ENCODE peak calls at places on chromosomes 1 and 21, in five cellular contexts. I is H9, V is neuronal stem cell, Z is H1, H is IMR-90. O is an unnamed sample.

GRCh38 chr1:119742677-119743076 is 26.0 kb downstream of the HMGCS2 start:
- DNase-seq in I (no peak), V (no peak), Z (no peak), H (no peak), O (no peak)

GRCh38 chr1:6622396-6623152 is 2.1 kb upstream of the THAP3 start:
- DNase-seq in I (no peak), V (no peak), Z (no peak), H (no peak), O (no peak)

GRCh38 chr1:30200161-30200560 is 523.2 kb downstream of the MATN1 start:
- DNase-seq in I (no peak), V (no peak), Z (no peak), H (no peak), O (no peak)

GRCh38 chr21:29657228-29657989 is 282.4 kb downstream of the GRIK1 start:
- DNase-seq in I (no peak), V (no peak), Z (no peak), H (no peak), O (no peak)

GRCh38 chr1:225242611-225243010 is 185.2 kb downstream of the LBR start:
- DNase-seq in I (no peak), V (no peak), Z (no peak), H (no peak), O (no peak)

GRCh38 chr21:36874665-36875064 is 91.8 kb downstream of the HLCS start:
- DNase-seq in I (no peak), V (no peak), Z (no peak), H (no peak), O (no peak)

GRCh38 chr1:228016653-228017355 is 10.0 kb downstream of the WNT3A start:
- DNase-seq in I (no peak), V (no peak), Z (no peak), H (no peak), O (no peak)

GRCh38 chr1:151892190-151892589 is 17.1 kb downstream of the THEM4 start:
- DNase-seq in I (no peak), V (no peak), Z (no peak), H (peak; percentile 34), O (peak; percentile 12)

GRCh38 chr1:58032621-58033073 is 513.9 kb downstream of the OMA1 start:
- DNase-seq in I (no peak), V (no peak), Z (no peak), H (no peak), O (no peak)

GRCh38 chr1:114979278-114979891 is 50.2 kb upstream of the TSHB start:
- DNase-seq in I (peak; percentile 50), V (peak; percentile 54), Z (peak; percentile 81), H (peak; percentile 52), O (peak; percentile 51)

GRCh38 chr1:179105393-179105792 is 23.5 kb downstream of the TOR3A start:
- DNase-seq in I (peak; percentile 81), V (no peak), Z (peak; percentile 50), H (no peak), O (peak; percentile 38)

GRCh38 chr1:33247537-33247936 is 8.8 kb upstream of the ZNF362 start:
- DNase-seq in I (no peak), V (no peak), Z (no peak), H (no peak), O (no peak)

GRCh38 chr1:181318858-181319235 is 164.5 kb upstream of the CACNA1E start:
- DNase-seq in I (peak; percentile 32), V (no peak), Z (no peak), H (peak; percentile 4), O (no peak)

GRCh38 chr1:240804475-240804874 is 192.5 kb upstream of the GREM2 start:
- DNase-seq in I (no peak), V (no peak), Z (no peak), H (peak; percentile 48), O (no peak)

GRCh38 chr1:156146749-156147405 is 6.5 kb upstream of the SEMA4A start:
- DNase-seq in I (no peak), V (no peak), Z (no peak), H (no peak), O (peak; percentile 68)

GRCh38 chr1:232732344-232732910 is 72.8 kb upstream of the MAP10 start:
- DNase-seq in I (no peak), V (no peak), Z (no peak), H (no peak), O (no peak)

GRCh38 chr1:232737917-232738316 is 67.3 kb upstream of the MAP10 start:
- DNase-seq in I (no peak), V (no peak), Z (no peak), H (no peak), O (no peak)
- H3K4me1 ChIP-seq in I (no peaks in the 10 kb centered on the region), V (no peaks in the 10 kb centered on the region), Z (no peaks in the 10 kb centered on the region), H (no peaks in the 10 kb centered on the region), O (no peaks in the 10 kb centered on the region)

DNA sequence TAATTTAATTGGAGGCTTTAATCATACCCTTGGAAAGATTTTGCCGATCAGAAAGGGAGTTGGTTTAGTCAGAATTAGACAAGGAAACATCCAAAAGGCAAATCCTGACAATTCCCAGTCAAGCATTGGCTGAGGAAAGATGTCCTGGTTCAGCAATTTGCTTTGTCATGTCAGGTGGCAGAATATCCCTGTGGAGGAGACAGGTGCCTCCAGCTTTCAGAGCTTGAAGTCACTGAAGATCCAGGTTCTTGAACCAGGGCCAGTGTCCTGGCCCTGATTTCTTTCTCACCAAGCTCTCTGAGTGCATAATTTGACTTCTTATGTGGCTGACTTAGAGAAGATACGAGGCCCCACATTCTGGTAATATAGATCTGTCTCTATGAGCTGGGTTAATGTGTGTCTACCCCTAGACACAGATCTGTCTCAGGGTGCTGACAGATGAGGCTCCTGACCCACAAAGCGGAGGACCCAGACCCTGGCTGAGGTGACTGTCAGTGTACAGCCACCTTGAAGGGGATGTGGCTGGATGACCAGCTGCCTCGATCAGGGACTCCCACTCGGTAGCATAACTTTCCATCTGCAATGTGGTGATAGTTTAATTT is 118.9 kb downstream of the HHAT start:
- DNase-seq in I (no peak), V (no peak), Z (no peak), H (no peak), O (no peak)
- H4K8ac ChIP-seq in I (no peak overlapping the region), V (no peak overlapping the region), Z (no peak overlapping the region), H (no peak overlapping the region), O (no peak overlapping the region)

GRCh38 chr1:194081444-194081843 is 895.0 kb upstream of the B3GALT2 start:
- DNase-seq in I (no peak), V (no peak), Z (no peak), H (no peak), O (no peak)
- H3K4me1 ChIP-seq in I (no peaks in the 10 kb centered on the region), V (no peaks in the 10 kb centered on the region), Z (no peaks in the 10 kb centered on the region), H (no peaks in the 10 kb centered on the region), O (no peaks in the 10 kb centered on the region)

GRCh38 chr1:23403735-23404486 is 20.6 kb downstream of the TCEA3 start:
- DNase-seq in I (peak; percentile 91), V (peak; percentile 81), Z (peak; percentile 98), H (peak; percentile 89), O (peak; percentile 92)
- H4K8ac ChIP-seq in I (no peak overlapping the region), V (no peak overlapping the region), Z (no peak overlapping the region), H (peak overlapping the region; percentile 81), O (peak overlapping the region; percentile 45)

GRCh38 chr1:183034682-183035081 is 11.5 kb downstream of the LAMC1 start:
- DNase-seq in I (no peak), V (no peak), Z (no peak), H (no peak), O (no peak)
- H3K4me1 ChIP-seq in I (peaks cover 2% of the 10 kb centered on the region), V (peaks cover 35% of the 10 kb centered on the region), Z (peaks cover 2% of the 10 kb centered on the region), H (peaks cover 14% of the 10 kb centered on the region), O (peaks cover 8% of the 10 kb centered on the region)

GRCh38 chr1:16236091-16236494 is 890 bp downstream of the CPLANE2 start:
- DNase-seq in I (no peak), V (no peak), Z (no peak), H (peak; percentile 18), O (peak; percentile 40)

GRCh38 chr1:16237343-16237830 is 404 bp upstream of the CPLANE2 start:
- DNase-seq in I (no peak), V (no peak), Z (no peak), H (peak; percentile 43), O (no peak)

GRCh38 chr1:16235347-16235746 is 1.6 kb downstream of the CPLANE2 start:
- DNase-seq in I (no peak), V (no peak), Z (no peak), H (no peak), O (no peak)

GRCh38 chr1:16233431-16233830 is 3.6 kb downstream of the CPLANE2 start:
- DNase-seq in I (no peak), V (no peak), Z (no peak), H (no peak), O (no peak)

GRCh38 chr1:16236495-16237342 is at the start of gene CPLANE2:
- DNase-seq in I (peak; percentile 95), V (peak; percentile 89), Z (peak; percentile 98), H (peak; percentile 88), O (peak; percentile 85)
- H4K8ac ChIP-seq in I (no peak within 1 kb of the TSS), V (no peak within 1 kb of the TSS), Z (peak within 1 kb of the TSS; percentile 5), H (peak within 1 kb of the TSS; percentile 98), O (peak within 1 kb of the TSS; percentile 92)

DNA sequence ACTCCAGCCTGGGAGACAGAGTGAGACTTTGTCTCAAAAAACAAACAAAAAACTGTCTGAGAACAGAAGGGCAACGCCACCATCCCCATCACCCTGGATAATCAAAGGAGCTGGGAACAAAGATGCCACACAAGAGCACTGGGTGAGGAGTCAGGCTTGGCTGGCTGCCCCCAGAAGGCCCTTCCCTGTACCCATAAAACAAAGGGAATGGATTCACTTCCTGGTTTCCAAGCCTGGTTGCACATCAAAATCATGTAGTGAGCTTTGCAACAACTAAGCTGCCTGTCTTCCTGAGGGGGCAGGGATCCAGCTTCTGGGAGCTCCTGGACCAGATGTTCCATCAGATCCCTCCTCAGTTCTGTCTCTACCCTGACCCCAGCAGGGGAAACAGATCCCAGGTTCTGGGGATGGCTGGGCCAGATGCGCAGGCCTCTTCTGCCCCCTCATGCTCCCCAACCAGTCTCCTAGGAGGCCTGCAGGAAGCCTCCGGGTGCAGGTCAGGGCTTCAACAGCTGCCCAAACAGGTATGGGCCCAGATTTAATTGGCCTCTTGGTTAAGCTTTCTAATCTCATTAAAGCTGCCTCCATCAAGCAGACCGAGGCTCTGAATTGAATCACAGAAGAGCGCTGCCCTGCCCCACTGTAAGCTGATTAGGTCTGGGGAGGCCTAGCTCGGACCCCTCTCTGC is 97.8 kb downstream of the MRPL37 start:
- DNase-seq in I (no peak), V (peak; percentile 42), Z (no peak), H (no peak), O (no peak)
- H3K4me1 ChIP-seq in I (peaks cover 15% of the 10 kb centered on the region), V (peaks cover 41% of the 10 kb centered on the region), Z (peaks cover 6% of the 10 kb centered on the region), H (peaks cover 32% of the 10 kb centered on the region), O (peaks cover 30% of the 10 kb centered on the region)